ENCODE peak calls at places on chromosomes 7 and 10, in eight cellular contexts. E is Calu3, O is NCI-H2029, F is A172, S is NCI-H2081 treated with DMSO at 0.1 percent for 48 hours, V is endothelial cell, Z is amniotic epithelial cell, M is IMR-90. L is an unnamed sample.

GRCh38 chr10:73263948-73264347 is 11.5 kb upstream of the MRPS16 start:
- DNase-seq in Z (peak; percentile 57), S (no peak), M (peak; percentile 36), O (no peak), V (no peak), E (no peak), F (peak; percentile 26), L (peak; percentile 26)

GRCh38 chr10:124086787-124087671 is 6.4 kb downstream of the CHST15 start:
- DNase-seq in Z (no peak), O (no peak), V (no peak), M (no peak), E (no peak), F (no peak), S (no peak), L (no peak)

GRCh38 chr7:128911441-128912031 is 1.0 kb upstream of the KCP start:
- DNase-seq in V (peak; percentile 30), F (no peak), M (no peak), O (no peak), S (no peak), Z (no peak), E (no peak), L (peak; percentile 63)

GRCh38 chr7:4742051-4742573 is 33.3 kb upstream of the AP5Z1 start:
- DNase-seq in E (no peak), S (no peak), Z (peak; percentile 37), O (no peak), F (no peak), V (no peak), M (no peak), L (no peak)

GRCh38 chr10:72685264-72685921 is 6.5 kb upstream of the MCU start:
- DNase-seq in O (no peak), E (no peak), F (no peak), M (no peak), V (no peak), Z (no peak), S (no peak), L (no peak)

GRCh38 chr7:17902599-17902998 is 37.7 kb downstream of the SNX13 start:
- DNase-seq in O (no peak), M (no peak), F (no peak), V (no peak), Z (no peak), E (no peak), S (no peak), L (no peak)

GRCh38 chr10:13865758-13866491 is 279.2 kb downstream of the PRPF18 start:
- DNase-seq in Z (peak; percentile 53), E (peak; percentile 44), V (peak; percentile 30), M (peak; percentile 80), S (no peak), F (peak; percentile 94), O (no peak), L (peak; percentile 86)

GRCh38 chr7:137818036-137818435 is 28.7 kb downstream of the DGKI start:
- DNase-seq in E (no peak), S (no peak), V (no peak), M (peak; percentile 67), O (no peak), F (no peak), Z (peak; percentile 75), L (peak; percentile 60)

GRCh38 chr10:70661623-70662361 is 10.5 kb upstream of the ADAMTS14 start:
- DNase-seq in F (no peak), S (no peak), Z (no peak), E (no peak), O (no peak), V (no peak), M (no peak), L (no peak)

GRCh38 chr7:100465702-100466311 is 1.7 kb upstream of the SPACDR start:
- DNase-seq in F (peak; percentile 81), E (peak; percentile 73), S (no peak), O (peak; percentile 62), M (peak; percentile 71), Z (peak; percentile 70), V (peak; percentile 51), L (peak; percentile 77)

GRCh38 chr10:5892007-5892406 is 2.0 kb downstream of the FBH1 start:
- DNase-seq in F (no peak), Z (no peak), V (no peak), S (no peak), O (no peak), M (no peak), E (no peak), L (no peak)

GRCh38 chr10:58740620-58741369 is 228.1 kb downstream of the BICC1 start:
- DNase-seq in M (no peak), E (no peak), O (no peak), F (no peak), Z (no peak), V (no peak), S (no peak), L (no peak)

GRCh38 chr10:82361317-82361716 is 486.3 kb downstream of the NRG3 start:
- DNase-seq in E (no peak), F (no peak), O (no peak), S (no peak), Z (no peak), V (no peak), M (no peak), L (no peak)

GRCh38 chr7:17523813-17524741 is 225.6 kb downstream of the AHR start:
- DNase-seq in Z (peak; percentile 95), E (peak; percentile 73), S (no peak), F (peak; percentile 86), M (peak; percentile 63), V (no peak), O (peak; percentile 61), L (peak; percentile 78)

GRCh38 chr7:117791877-117792780 is 81.1 kb downstream of the CTTNBP2 start:
- DNase-seq in M (no peak), Z (no peak), S (no peak), O (no peak), E (no peak), F (no peak), V (no peak), L (no peak)

GRCh38 chr10:76127984-76128589 is 696.7 kb downstream of the LRMDA start:
- DNase-seq in Z (no peak), F (no peak), V (no peak), S (no peak), O (no peak), E (no peak), M (peak; percentile 13), L (no peak)

GRCh38 chr7:20238754-20239324 is 21.7 kb upstream of the MACC1 start:
- DNase-seq in M (no peak), E (no peak), Z (no peak), V (no peak), O (no peak), F (no peak), S (no peak), L (no peak)

GRCh38 chr10:28719789-28720436 is 42.6 kb downstream of the BAMBI start:
- DNase-seq in M (peak; percentile 71), O (no peak), E (no peak), Z (peak; percentile 57), F (peak; percentile 76), S (no peak), V (no peak), L (peak; percentile 47)

GRCh38 chr10:30073045-30073766 is 13.8 kb upstream of the JCAD start:
- DNase-seq in Z (no peak), S (no peak), E (no peak), M (no peak), V (no peak), O (no peak), F (no peak), L (no peak)